ENCODE peak calls at places on chromosomes 6 and 20, in seven cellular contexts. D, U, J, L, E, B and S are unnamed samples.

GRCh38 chr6:85449388-85449817 is 480 bp upstream of the NT5E start:
- DNase-seq in L (peak; percentile 65), D (no peak), E (no peak), J (peak; percentile 75), B (no peak), U (no peak), S (no peak)

GRCh38 chr6:10582774-10583508 is 61.8 kb downstream of the GCNT2 start:
- DNase-seq in D (peak; percentile 58), L (no peak), E (no peak), B (no peak), U (no peak), J (no peak), S (peak; percentile 83)

GRCh38 chr6:163457637-163458561 is 43.4 kb downstream of the QKI start:
- DNase-seq in U (no peak), D (peak; percentile 23), J (no peak), L (no peak), B (no peak), E (no peak), S (no peak)

GRCh38 chr20:564195-564594 is 20.6 kb upstream of the CSNK2A1 start:
- DNase-seq in B (no peak), D (no peak), U (no peak), E (no peak), J (no peak), L (no peak), S (no peak)

GRCh38 chr6:47132724-47133123 is 90.6 kb upstream of the ADGRF1 start:
- DNase-seq in D (no peak), L (no peak), E (no peak), J (no peak), B (no peak), U (no peak), S (no peak)

GRCh38 chr6:5398530-5398929 is 137.2 kb downstream of the FARS2 start:
- DNase-seq in U (no peak), J (no peak), B (no peak), L (no peak), D (peak; percentile 35), E (no peak), S (no peak)

GRCh38 chr20:58959652-58960051 is 21.4 kb upstream of the NELFCD start:
- DNase-seq in E (no peak), J (no peak), D (no peak), L (no peak), B (no peak), U (no peak), S (no peak)

GRCh38 chr6:24740861-24741260 is 21.9 kb upstream of the C6orf62 start:
- DNase-seq in U (no peak), E (no peak), J (no peak), D (no peak), B (no peak), L (no peak), S (no peak)

GRCh38 chr6:2948228-2949025 is 22.9 kb downstream of the SERPINB6 start:
- DNase-seq in L (no peak), U (no peak), E (no peak), D (no peak), J (no peak), B (no peak), S (peak; percentile 7)

GRCh38 chr6:76422814-76423213 is 350.4 kb upstream of the IMPG1 start:
- DNase-seq in L (no peak), D (no peak), B (no peak), E (no peak), U (no peak), J (no peak), S (no peak)

GRCh38 chr6:143680157-143680556 is 2.4 kb downstream of the PHACTR2 start:
- DNase-seq in U (no peak), D (no peak), E (no peak), J (no peak), L (no peak), B (no peak), S (no peak)

GRCh38 chr6:148839044-148839443 is 92.2 kb downstream of the UST start:
- DNase-seq in J (no peak), U (no peak), D (no peak), L (no peak), B (no peak), E (no peak), S (no peak)

GRCh38 chr20:47574616-47575401 is 73.1 kb downstream of the NCOA3 start:
- DNase-seq in U (no peak), B (no peak), E (no peak), L (no peak), J (no peak), D (no peak), S (no peak)

GRCh38 chr20:47573586-47573985 is 71.9 kb downstream of the NCOA3 start:
- DNase-seq in U (no peak), L (no peak), B (no peak), D (no peak), J (no peak), E (no peak), S (no peak)

GRCh38 chr20:47577271-47577670 is 75.6 kb downstream of the NCOA3 start:
- DNase-seq in U (no peak), E (no peak), J (no peak), D (no peak), B (no peak), L (no peak), S (no peak)

GRCh38 chr20:47578543-47578942 is 76.9 kb downstream of the NCOA3 start:
- DNase-seq in B (no peak), E (no peak), L (peak; percentile 42), J (no peak), D (no peak), U (no peak), S (no peak)

DNA sequence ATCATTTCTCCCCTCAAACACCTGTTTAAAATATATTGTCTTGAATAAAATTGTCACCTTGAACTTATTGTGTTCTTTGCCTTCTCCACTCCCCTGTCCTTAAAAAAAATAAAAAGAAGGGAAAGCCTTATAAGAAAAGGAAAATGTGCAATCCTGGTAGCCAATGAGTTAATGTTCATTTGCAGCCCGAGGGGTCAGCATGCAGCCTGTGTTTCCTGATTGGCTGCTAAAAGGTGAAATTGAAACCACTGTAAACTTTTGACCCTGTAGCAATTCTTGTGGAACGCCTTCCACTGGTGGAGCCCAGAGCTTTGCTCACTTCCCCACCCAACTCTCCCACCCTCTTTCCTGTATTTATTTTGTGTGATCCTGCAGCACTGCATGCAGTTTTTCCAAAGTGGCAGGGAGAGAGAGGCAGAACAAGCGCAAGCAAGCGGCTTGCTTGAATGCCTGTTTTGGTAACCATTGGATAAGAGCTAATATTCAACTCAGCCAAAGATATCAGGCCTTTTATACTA is 74.9 kb downstream of the NCOA3 start:
- DNase-seq in U (no peak), J (peak; percentile 78), E (no peak), B (no peak), L (peak; percentile 56), D (peak; percentile 97), S (peak; percentile 55)
- H3K4me1 ChIP-seq in U (peaks cover 48% of the 10 kb centered on the region), J (peaks cover 43% of the 10 kb centered on the region), E (peaks cover 4% of the 10 kb centered on the region), B (peaks cover 68% of the 10 kb centered on the region), L (peaks cover 6% of the 10 kb centered on the region), D (peaks cover 97% of the 10 kb centered on the region), S (peaks cover 59% of the 10 kb centered on the region)

GRCh38 chr6:17417817-17418216 is 24.4 kb downstream of the CAP2 start:
- DNase-seq in J (no peak), E (no peak), D (no peak), L (no peak), B (no peak), U (no peak), S (no peak)
- TF ChIP-seq EP300 in J (no peak), E (no peak), D (no peak), L (no peak), B (no peak), U (no peak), S (no peak)

GRCh38 chr6:156650896-156651295 is 126.3 kb upstream of the ARID1B start:
- DNase-seq in L (no peak), J (no peak), E (no peak), U (no peak), B (no peak), D (no peak), S (no peak)

GRCh38 chr6:156651438-156651837 is 125.7 kb upstream of the ARID1B start:
- DNase-seq in U (no peak), J (no peak), D (no peak), B (no peak), E (no peak), L (no peak), S (no peak)

GRCh38 chr6:156647440-156647839 is 129.7 kb upstream of the ARID1B start:
- DNase-seq in L (no peak), E (no peak), U (no peak), D (no peak), B (no peak), J (no peak), S (no peak)

GRCh38 chr6:156655267-156655918 is 121.8 kb upstream of the ARID1B start:
- DNase-seq in U (no peak), D (no peak), J (no peak), B (no peak), E (no peak), L (no peak), S (no peak)

GRCh38 chr6:156652231-156652750 is 124.9 kb upstream of the ARID1B start:
- DNase-seq in J (no peak), E (no peak), L (no peak), D (no peak), U (no peak), B (no peak), S (no peak)
- H3K4me3 ChIP-seq in J (no peak overlapping the region), E (no peak overlapping the region), L (no peak overlapping the region), D (no peak overlapping the region), U (no peak overlapping the region), B (no peak overlapping the region), S (no peak overlapping the region)

GRCh38 chr6:105757512-105758200 is 328.5 kb upstream of the PRDM1 start:
- DNase-seq in D (peak; percentile 13), E (no peak), J (no peak), U (no peak), B (no peak), L (no peak), S (no peak)

GRCh38 chr6:105759946-105760345 is 326.2 kb upstream of the PRDM1 start:
- DNase-seq in L (no peak), J (no peak), E (no peak), B (no peak), D (no peak), U (no peak), S (no peak)

GRCh38 chr6:105759015-105759414 is 327.1 kb upstream of the PRDM1 start:
- DNase-seq in L (no peak), D (no peak), B (no peak), J (no peak), E (no peak), U (no peak), S (no peak)

GRCh38 chr6:105763866-105764265 is 322.3 kb upstream of the PRDM1 start:
- DNase-seq in U (no peak), D (no peak), E (no peak), B (no peak), J (no peak), L (no peak), S (no peak)

DNA sequence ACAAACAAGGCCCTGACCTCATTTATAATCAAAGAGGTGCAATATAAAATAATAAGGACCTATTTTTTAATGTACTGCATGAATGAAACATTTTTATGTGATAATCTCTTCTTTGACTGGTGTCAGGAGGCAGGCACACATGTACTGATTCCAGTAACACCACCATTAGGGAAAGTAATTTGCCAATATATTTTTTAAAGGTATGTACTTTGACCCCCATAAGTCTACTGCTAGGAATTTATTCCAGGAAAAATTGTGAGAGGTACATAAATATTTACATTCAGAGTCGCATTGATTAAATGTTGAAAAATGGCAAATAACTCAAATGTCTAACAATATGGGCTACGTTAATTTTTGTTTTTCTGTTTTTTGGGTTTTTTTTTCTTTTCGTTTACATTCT is 325.4 kb upstream of the PRDM1 start:
- DNase-seq in J (no peak), L (no peak), D (no peak), B (no peak), E (no peak), U (no peak), S (no peak)
- H3K4me1 ChIP-seq in J (no peaks in the 10 kb centered on the region), L (no peaks in the 10 kb centered on the region), D (no peaks in the 10 kb centered on the region), B (no peaks in the 10 kb centered on the region), E (no peaks in the 10 kb centered on the region), U (peaks cover 32% of the 10 kb centered on the region), S (peaks cover 3% of the 10 kb centered on the region)